ENCODE peak calls at places on chromosomes 11 and 22, in five cellular contexts. T is cardiac muscle cell, Q is tibial artery, D is brain microvascular endothelial cell, F is stomach. E is an unnamed sample.
A peak's percentile ranks its signal among the peaks of the same experiment; 100 is the strongest.

GRCh38 chr22:32695451-32695891 is 106.0 kb upstream of the TIMP3 start:
- DNase-seq in D (peak; percentile 96), T (no peak), Q (no peak), F (no peak), E (no peak)

GRCh38 chr11:82995754-82996398 is 75.8 kb downstream of the RAB30 start:
- DNase-seq in Q (peak; percentile 24), D (peak; percentile 60), T (no peak), F (no peak), E (no peak)

GRCh38 chr11:74721479-74721835 is 9.8 kb downstream of the CHRDL2 start:
- DNase-seq in D (no peak), F (no peak), Q (no peak), T (no peak), E (no peak)

GRCh38 chr22:49623176-49623575 is 204.5 kb downstream of the BRD1 start:
- DNase-seq in F (no peak), Q (no peak), D (no peak), T (no peak), E (no peak)

GRCh38 chr11:61555051-61555969 is 25.6 kb downstream of the SYT7 start:
- DNase-seq in D (no peak), Q (no peak), T (peak; percentile 42), F (no peak), E (peak; percentile 72)

GRCh38 chr11:134558916-134559616 is 147.0 kb upstream of the B3GAT1 start:
- DNase-seq in T (no peak), Q (no peak), F (no peak), D (no peak), E (peak; percentile 31)

GRCh38 chr22:43945632-43946390 is 9.4 kb upstream of the SAMM50 start:
- DNase-seq in D (peak; percentile 72), Q (peak; percentile 39), T (peak; percentile 77), F (peak; percentile 67), E (peak; percentile 90)

GRCh38 chr22:22692707-22693530 is 48.5 kb downstream of the GGTLC2 start:
- DNase-seq in F (peak; percentile 75), D (peak; percentile 31), T (no peak), Q (no peak), E (peak; percentile 92)

GRCh38 chr22:40509401-40510134 is 127.0 kb downstream of the MRTFA start:
- DNase-seq in T (no peak), D (peak; percentile 79), Q (peak; percentile 63), F (peak; percentile 34), E (no peak)

GRCh38 chr11:8008212-8008611 is 21.1 kb downstream of the EIF3F start:
- DNase-seq in Q (no peak), F (no peak), D (no peak), T (no peak), E (peak; percentile 49)

DNA sequence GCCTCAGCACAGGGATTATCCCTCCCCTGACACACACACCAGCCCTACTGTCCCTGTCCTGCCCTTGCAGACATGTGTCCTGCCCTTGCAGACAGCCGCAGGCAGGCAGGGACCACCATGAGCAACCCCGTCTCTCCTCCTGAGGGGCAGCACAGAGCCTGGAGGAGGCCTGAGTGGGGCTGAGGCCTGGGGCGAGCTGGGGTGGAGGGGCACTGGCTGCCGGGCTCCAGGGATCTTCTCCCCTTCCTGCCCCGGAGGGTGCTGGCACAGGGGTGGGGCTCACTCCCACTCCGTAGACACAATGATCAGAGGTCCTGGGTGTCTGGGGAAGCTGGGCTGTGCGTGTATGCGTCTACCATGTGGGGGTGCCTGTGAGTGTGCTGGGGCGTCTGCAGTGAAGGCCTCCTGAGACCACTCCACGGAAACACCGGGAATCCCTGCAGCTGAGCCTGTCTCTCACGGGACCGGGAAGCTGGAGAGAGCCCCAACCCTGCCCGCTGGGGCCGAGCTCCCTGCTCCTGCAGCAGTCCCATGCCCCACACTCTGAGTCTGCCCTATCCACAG is 549 bp downstream of the TSPAN32 start:
- DNase-seq in D (no peak), T (no peak), Q (no peak), F (no peak), E (peak; percentile 53)
- H3K4me3 ChIP-seq in D (no peak overlapping the region), T (no peak overlapping the region), Q (no peak overlapping the region), F (peak overlapping the region; percentile 31), E (no peak overlapping the region)

GRCh38 chr11:19677380-19678080 is 35.1 kb upstream of the NAV2 start:
- DNase-seq in F (no peak), Q (no peak), D (no peak), T (no peak), E (no peak)

GRCh38 chr11:19674831-19675230 is 37.8 kb upstream of the NAV2 start:
- DNase-seq in F (no peak), D (no peak), T (no peak), Q (no peak), E (no peak)

GRCh38 chr11:19674420-19674819 is 38.2 kb upstream of the NAV2 start:
- DNase-seq in Q (no peak), D (no peak), T (peak; percentile 80), F (no peak), E (peak; percentile 75)

GRCh38 chr11:19675397-19675796 is 37.2 kb upstream of the NAV2 start:
- DNase-seq in T (no peak), Q (no peak), F (no peak), D (no peak), E (no peak)

GRCh38 chr11:19676508-19677379 is 35.9 kb upstream of the NAV2 start:
- DNase-seq in T (no peak), F (no peak), Q (peak; percentile 40), D (peak; percentile 25), E (no peak)
- H3K27me3 ChIP-seq in T (peaks cover 73% of the 10 kb centered on the region), F (no peaks in the 10 kb centered on the region), Q (no peaks in the 10 kb centered on the region), D (no peaks in the 10 kb centered on the region), E (no peaks in the 10 kb centered on the region)

DNA sequence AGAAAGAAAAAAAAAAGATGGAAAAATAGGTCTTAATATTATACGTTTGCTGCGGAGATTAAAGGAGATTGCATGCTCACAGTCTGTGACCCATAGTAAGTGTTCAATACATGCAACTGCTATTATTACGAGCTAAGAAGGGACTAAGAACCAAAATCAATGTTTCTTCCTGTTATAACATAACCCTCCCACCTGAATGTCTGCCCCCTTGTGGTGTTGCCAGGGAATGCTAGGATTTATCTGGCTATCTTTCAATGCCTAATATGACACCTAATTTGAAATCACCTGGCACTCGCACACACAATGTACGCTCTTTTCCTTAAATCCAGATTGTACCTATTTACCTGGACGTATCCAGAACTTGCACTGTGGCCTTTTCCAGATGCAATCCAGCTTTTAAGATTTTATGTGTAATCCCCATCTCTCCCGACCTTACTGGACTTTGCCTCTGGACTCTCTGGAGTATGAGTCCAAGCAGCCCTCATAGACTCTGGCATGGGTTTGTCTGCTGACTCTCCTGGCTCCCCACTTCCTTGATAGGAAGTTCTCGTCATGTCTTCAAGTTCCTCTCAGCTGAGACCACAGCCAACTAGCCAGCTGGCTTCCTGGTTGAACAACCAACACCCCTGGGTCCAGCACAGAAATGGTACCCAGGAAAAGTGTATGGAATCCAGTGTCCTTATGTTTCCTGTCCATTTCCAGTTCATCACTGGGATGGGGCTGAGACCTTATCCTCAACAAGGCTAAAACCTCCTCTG is 151.5 kb downstream of the CCDC34 start:
- DNase-seq in F (no peak), T (no peak), Q (no peak), D (no peak), E (peak; percentile 68)
- H3K27ac ChIP-seq in F (no peak overlapping the region), T (no peak overlapping the region), Q (no peak overlapping the region), D (no peak overlapping the region), E (no peak overlapping the region)

DNA sequence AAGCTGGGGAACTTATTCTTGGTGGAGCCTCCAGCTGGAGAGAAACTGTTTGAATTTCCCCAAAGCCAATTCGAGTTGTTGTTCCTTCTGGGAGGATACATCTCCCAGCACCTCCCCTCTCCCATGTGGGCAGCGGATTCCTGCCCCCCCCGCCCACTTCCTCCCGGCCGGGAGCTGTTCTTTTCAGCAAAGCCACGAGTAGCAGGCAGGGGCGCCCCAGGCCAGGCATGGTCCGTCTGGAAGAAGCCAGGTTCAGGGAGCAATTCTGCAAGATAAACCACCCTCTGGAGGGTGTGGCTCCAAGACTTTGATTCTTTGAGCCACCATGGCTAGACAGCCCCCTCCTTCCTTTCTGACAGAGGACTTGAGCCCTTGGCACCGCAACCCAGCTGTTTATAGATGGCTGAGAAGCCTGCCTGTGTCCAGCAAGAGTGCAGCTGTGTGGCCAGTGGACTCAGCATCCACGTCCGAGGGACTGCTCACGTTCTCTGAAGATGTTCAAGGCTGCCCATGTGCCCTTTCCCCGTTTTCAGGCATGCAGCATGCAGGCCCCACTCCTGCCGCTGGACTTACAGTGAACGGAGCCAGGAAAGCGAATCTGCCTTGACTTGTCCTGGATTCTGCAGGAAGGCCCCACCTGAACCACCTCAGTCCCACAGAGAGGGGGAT is 170.3 kb downstream of the CTTN start:
- DNase-seq in Q (peak; percentile 49), F (no peak), T (peak; percentile 56), D (peak; percentile 23), E (peak; percentile 93)
- H3K4me3 ChIP-seq in Q (peak overlapping the region; percentile 43), F (peak overlapping the region; percentile 42), T (no peak overlapping the region), D (peak overlapping the region; percentile 32), E (peak overlapping the region; percentile 69)

GRCh38 chr11:70126494-70126893 is 48.4 kb downstream of the ANO1 start:
- DNase-seq in D (no peak), F (no peak), Q (no peak), T (no peak), E (no peak)
- H3K27me3 ChIP-seq in D (no peaks in the 10 kb centered on the region), F (no peaks in the 10 kb centered on the region), Q (no peaks in the 10 kb centered on the region), T (no peaks in the 10 kb centered on the region), E (no peaks in the 10 kb centered on the region)

E was measured in endodermal cell.